ENCODE peak calls at places on chromosomes 13 and 19, in nine cellular contexts. D, T, Z, E, U, P, M, I and H are unnamed samples.

GRCh38 chr13:25114220-25114619 is 18.3 kb downstream of the PABPC3 start:
- DNase-seq in D (peak), T (peak), Z (peak), E (peak), U (no peak), P (peak), M (peak), I (peak), H (peak)

GRCh38 chr13:75432045-75432444 is 49.9 kb downstream of the TBC1D4 start:
- DNase-seq in D (no peak), T (no peak), Z (no peak), E (no peak), U (no peak), P (no peak), M (no peak), I (peak), H (no peak)

GRCh38 chr13:112928958-112929777 is 39.8 kb upstream of the MCF2L start:
- DNase-seq in D (no peak), T (no peak), Z (no peak), E (no peak), U (no peak), P (peak), M (no peak), I (peak), H (no peak)

GRCh38 chr19:7845390-7846179 is 15.6 kb downstream of the EVI5L start:
- DNase-seq in D (no peak), T (no peak), Z (no peak), E (no peak), U (no peak), P (no peak), M (no peak), I (no peak), H (no peak)

GRCh38 chr13:44904982-44905381 is 84.3 kb downstream of the NUFIP1 start:
- DNase-seq in D (no peak), T (peak), Z (peak), E (peak), U (peak), P (peak), M (no peak), I (peak), H (no peak)

GRCh38 chr19:12647490-12648071 is 19.0 kb downstream of the MAN2B1 start:
- DNase-seq in D (peak), T (no peak), Z (peak), E (no peak), U (no peak), P (no peak), M (no peak), I (peak), H (no peak)

GRCh38 chr19:46350758-46351159 is 3.9 kb downstream of the PPP5C start:
- DNase-seq in D (no peak), T (no peak), Z (no peak), E (no peak), U (no peak), P (no peak), M (no peak), I (no peak), H (no peak)

GRCh38 chr13:108249150-108249549 is 20.4 kb upstream of the TNFSF13B start:
- DNase-seq in D (no peak), T (no peak), Z (no peak), E (no peak), U (no peak), P (no peak), M (no peak), I (no peak), H (no peak)

GRCh38 chr19:5953034-5953589 is 24.8 kb downstream of the RANBP3 start:
- DNase-seq in D (no peak), T (no peak), Z (no peak), E (no peak), U (no peak), P (peak), M (no peak), I (no peak), H (no peak)

GRCh38 chr19:30668521-30669155 is 296.5 kb downstream of the ZNF536 start:
- DNase-seq in D (no peak), T (no peak), Z (no peak), E (no peak), U (no peak), P (no peak), M (no peak), I (no peak), H (peak)

GRCh38 chr19:51139299-51140018 is 2.6 kb upstream of the SIGLEC7 start:
- DNase-seq in D (no peak), T (no peak), Z (no peak), E (no peak), U (no peak), P (no peak), M (no peak), I (no peak), H (no peak)

GRCh38 chr13:74017301-74018092 is 116.7 kb downstream of the KLF12 start:
- DNase-seq in D (no peak), T (no peak), Z (no peak), E (no peak), U (no peak), P (no peak), M (no peak), I (no peak), H (no peak)

GRCh38 chr19:13521066-13521465 is 14.8 kb upstream of the CACNA1A start:
- DNase-seq in D (no peak), T (no peak), Z (no peak), E (no peak), U (no peak), P (no peak), M (no peak), I (no peak), H (no peak)

GRCh38 chr13:100235311-100235901 is 146.5 kb downstream of the PCCA start:
- DNase-seq in D (peak), T (no peak), Z (peak), E (peak), U (no peak), P (peak), M (peak), I (peak), H (no peak)

GRCh38 chr19:917323-918151 is at the start of gene KISS1R:
- DNase-seq in D (peak), T (no peak), Z (no peak), E (peak), U (no peak), P (no peak), M (peak), I (no peak), H (peak)

GRCh38 chr19:30446844-30447243 is 74.7 kb downstream of the ZNF536 start:
- DNase-seq in D (no peak), T (no peak), Z (no peak), E (no peak), U (no peak), P (no peak), M (no peak), I (no peak), H (no peak)

GRCh38 chr13:31945202-31945978 is 86.2 kb upstream of the FRY start:
- DNase-seq in D (peak), T (no peak), Z (peak), E (no peak), U (no peak), P (peak), M (peak), I (peak), H (no peak)

GRCh38 chr19:33796164-33797100 is at the start of gene KCTD15:
- DNase-seq in D (peak), T (no peak), Z (no peak), E (no peak), U (no peak), P (peak), M (peak), I (peak), H (no peak)

GRCh38 chr19:49371184-49371583 is 7.5 kb downstream of the DKKL1 start:
- DNase-seq in D (no peak), T (no peak), Z (no peak), E (no peak), U (no peak), P (no peak), M (no peak), I (no peak), H (no peak)

GRCh38 chr19:10191347-10191746 is 3.4 kb downstream of the DNMT1 start:
- DNase-seq in D (no peak), T (peak), Z (no peak), E (no peak), U (no peak), P (peak), M (no peak), I (peak), H (no peak)

GRCh38 chr19:53388904-53389303 is 6.0 kb upstream of the ZNF765 start:
- DNase-seq in D (no peak), T (no peak), Z (no peak), E (no peak), U (no peak), P (no peak), M (no peak), I (peak), H (no peak)

GRCh38 chr13:80040977-80041310 is 300.0 kb downstream of the SPRY2 start:
- DNase-seq in D (no peak), T (no peak), Z (no peak), E (no peak), U (no peak), P (no peak), M (no peak), I (no peak), H (no peak)

GRCh38 chr13:27138457-27139093 is 33.0 kb downstream of the USP12 start:
- DNase-seq in D (no peak), T (no peak), Z (no peak), E (no peak), U (no peak), P (no peak), M (no peak), I (no peak), H (no peak)

GRCh38 chr19:21432590-21432989 is 35.7 kb downstream of the ZNF493 start:
- DNase-seq in D (no peak), T (no peak), Z (no peak), E (no peak), U (no peak), P (no peak), M (no peak), I (no peak), H (no peak)

GRCh38 chr13:50989476-50989875 is 79.9 kb downstream of the RNASEH2B start:
- DNase-seq in D (peak), T (no peak), Z (no peak), E (no peak), U (no peak), P (peak), M (peak), I (peak), H (no peak)

DNA sequence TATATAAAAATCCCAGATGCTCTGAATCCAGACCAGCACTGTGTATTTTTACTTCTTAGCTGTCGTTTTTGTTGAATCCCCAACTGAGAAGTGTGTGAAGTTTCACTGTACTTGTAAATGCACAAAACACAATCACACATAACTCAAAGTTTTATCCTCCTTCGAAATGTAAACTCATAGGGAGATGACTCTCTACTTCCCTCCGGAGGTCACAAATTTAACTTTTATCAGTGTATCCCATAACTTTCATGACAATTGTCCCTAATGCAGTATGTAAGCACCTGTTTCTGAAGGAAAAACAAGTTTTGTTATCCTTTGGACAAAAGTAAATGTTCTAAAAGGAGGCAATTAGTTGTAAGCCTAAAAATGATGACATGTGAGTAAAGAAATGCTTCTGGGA is 665.0 kb upstream of the SLITRK6 start:
- DNase-seq in D (peak), T (no peak), Z (peak), E (no peak), U (no peak), P (no peak), M (no peak), I (peak), H (no peak)
- TF ChIP-seq CTCF in D (peak), T (no peak), Z (no peak), E (no peak), U (no peak), P (peak), M (no peak), I (peak), H (peak)

GRCh38 chr13:36979361-36980040 is 19.6 kb downstream of the ALG5 start:
- DNase-seq in D (no peak), T (peak), Z (no peak), E (no peak), U (no peak), P (peak), M (no peak), I (peak), H (no peak)

GRCh38 chr13:36986462-36987240 is 12.5 kb downstream of the ALG5 start:
- DNase-seq in D (no peak), T (no peak), Z (peak), E (no peak), U (no peak), P (no peak), M (no peak), I (peak), H (no peak)

GRCh38 chr13:36981156-36981743 is 17.9 kb downstream of the ALG5 start:
- DNase-seq in D (peak), T (peak), Z (peak), E (no peak), U (no peak), P (peak), M (peak), I (peak), H (no peak)
- TF ChIP-seq CTCF in D (peak), T (peak), Z (peak), E (peak), U (peak), P (peak), M (peak), I (peak), H (peak)

GRCh38 chr13:72567566-72567965 is 159.9 kb downstream of the MZT1 start:
- DNase-seq in D (no peak), T (no peak), Z (no peak), E (no peak), U (no peak), P (no peak), M (no peak), I (no peak), H (no peak)
- TF ChIP-seq CTCF in D (peak), T (no peak), Z (no peak), E (no peak), U (no peak), P (no peak), M (no peak), I (no peak), H (no peak)

GRCh38 chr19:11597202-11598102 is at the start of gene ZNF627:
- DNase-seq in D (peak), T (peak), Z (peak), E (peak), U (peak), P (peak), M (peak), I (peak), H (peak)
- TF ChIP-seq CTCF in D (peak), T (peak), Z (no peak), E (no peak), U (peak), P (peak), M (peak), I (no peak), H (peak)